ENCODE peak calls at places on chromosome X, in nine cellular contexts. One of them, this sample, is unnamed.

GRCh38 chrX:53288173-53288572 is 6.8 kb upstream of the IQSEC2 start:
- DNase-seq in T-helper 2 cell: peak
- DNase-seq in LHCN-M2: peak
- DNase-seq in NCI-H1092 treated with DMSO at 0.1 percent for 48 hours: peak
- DNase-seq in activated T-cell treated with anti-CD3 and anti-CD28 coated beads, Interleukin-2, amount 50 U/mL, for 24 hours: peak
- DNase-seq in posterior cingulate gyrus: peak
- DNase-seq in GM20000: no peak
- DNase-seq in T-cell: no peak
- DNase-seq in GM06990: no peak
- DNase-seq in this sample: no peak

GRCh38 chrX:81957318-81957717 is 755.4 kb downstream of the SH3BGRL start:
- DNase-seq in posterior cingulate gyrus: no peak
- DNase-seq in GM06990: no peak
- DNase-seq in NCI-H1092 treated with DMSO at 0.1 percent for 48 hours: no peak
- DNase-seq in T-cell: no peak
- DNase-seq in T-helper 2 cell: no peak
- DNase-seq in activated T-cell treated with anti-CD3 and anti-CD28 coated beads, Interleukin-2, amount 50 U/mL, for 24 hours: no peak
- DNase-seq in GM20000: no peak
- DNase-seq in LHCN-M2: peak
- DNase-seq in this sample: no peak

GRCh38 chrX:49710744-49711319 is 15.0 kb upstream of the PAGE1 start:
- DNase-seq in GM06990: no peak
- DNase-seq in GM20000: no peak
- DNase-seq in posterior cingulate gyrus: no peak
- DNase-seq in activated T-cell treated with anti-CD3 and anti-CD28 coated beads, Interleukin-2, amount 50 U/mL, for 24 hours: no peak
- DNase-seq in LHCN-M2: no peak
- DNase-seq in T-cell: no peak
- DNase-seq in T-helper 2 cell: no peak
- DNase-seq in NCI-H1092 treated with DMSO at 0.1 percent for 48 hours: no peak
- DNase-seq in this sample: no peak

GRCh38 chrX:12867746-12868145 is 874 bp downstream of the TLR7 start:
- DNase-seq in posterior cingulate gyrus: no peak
- DNase-seq in activated T-cell treated with anti-CD3 and anti-CD28 coated beads, Interleukin-2, amount 50 U/mL, for 24 hours: no peak
- DNase-seq in T-cell: no peak
- DNase-seq in GM06990: no peak
- DNase-seq in T-helper 2 cell: no peak
- DNase-seq in GM20000: no peak
- DNase-seq in LHCN-M2: no peak
- DNase-seq in NCI-H1092 treated with DMSO at 0.1 percent for 48 hours: no peak
- DNase-seq in this sample: no peak

GRCh38 chrX:17082831-17083230 is 136.4 kb downstream of the REPS2 start:
- DNase-seq in GM06990: no peak
- DNase-seq in posterior cingulate gyrus: no peak
- DNase-seq in GM20000: no peak
- DNase-seq in LHCN-M2: peak
- DNase-seq in activated T-cell treated with anti-CD3 and anti-CD28 coated beads, Interleukin-2, amount 50 U/mL, for 24 hours: no peak
- DNase-seq in T-cell: no peak
- DNase-seq in NCI-H1092 treated with DMSO at 0.1 percent for 48 hours: peak
- DNase-seq in T-helper 2 cell: peak
- DNase-seq in this sample: no peak

GRCh38 chrX:154436597-154437397 is at the start of gene GDI1:
- DNase-seq in activated T-cell treated with anti-CD3 and anti-CD28 coated beads, Interleukin-2, amount 50 U/mL, for 24 hours: peak
- DNase-seq in T-cell: no peak
- DNase-seq in NCI-H1092 treated with DMSO at 0.1 percent for 48 hours: peak
- DNase-seq in T-helper 2 cell: peak
- DNase-seq in posterior cingulate gyrus: peak
- DNase-seq in GM20000: peak
- DNase-seq in LHCN-M2: peak
- DNase-seq in GM06990: peak
- DNase-seq in this sample: no peak

GRCh38 chrX:134875679-134876078 is 115.1 kb upstream of the SMIM10 start:
- DNase-seq in GM06990: no peak
- DNase-seq in LHCN-M2: no peak
- DNase-seq in NCI-H1092 treated with DMSO at 0.1 percent for 48 hours: no peak
- DNase-seq in activated T-cell treated with anti-CD3 and anti-CD28 coated beads, Interleukin-2, amount 50 U/mL, for 24 hours: no peak
- DNase-seq in GM20000: no peak
- DNase-seq in T-cell: no peak
- DNase-seq in posterior cingulate gyrus: no peak
- DNase-seq in T-helper 2 cell: no peak
- DNase-seq in this sample: no peak

GRCh38 chrX:55033429-55033828 is 2.7 kb upstream of the ALAS2 start:
- DNase-seq in T-cell: no peak
- DNase-seq in NCI-H1092 treated with DMSO at 0.1 percent for 48 hours: no peak
- DNase-seq in activated T-cell treated with anti-CD3 and anti-CD28 coated beads, Interleukin-2, amount 50 U/mL, for 24 hours: no peak
- DNase-seq in GM06990: no peak
- DNase-seq in T-helper 2 cell: no peak
- DNase-seq in posterior cingulate gyrus: no peak
- DNase-seq in LHCN-M2: no peak
- DNase-seq in GM20000: no peak
- DNase-seq in this sample: no peak

GRCh38 chrX:7943600-7944245 is 16.5 kb upstream of the PNPLA4 start:
- DNase-seq in activated T-cell treated with anti-CD3 and anti-CD28 coated beads, Interleukin-2, amount 50 U/mL, for 24 hours: no peak
- DNase-seq in LHCN-M2: no peak
- DNase-seq in GM06990: no peak
- DNase-seq in T-cell: no peak
- DNase-seq in GM20000: no peak
- DNase-seq in posterior cingulate gyrus: no peak
- DNase-seq in NCI-H1092 treated with DMSO at 0.1 percent for 48 hours: peak
- DNase-seq in T-helper 2 cell: no peak
- DNase-seq in this sample: no peak

GRCh38 chrX:102658551-102658950 is 7.3 kb downstream of the GPRASP1 start:
- DNase-seq in GM06990: no peak
- DNase-seq in LHCN-M2: no peak
- DNase-seq in T-helper 2 cell: no peak
- DNase-seq in posterior cingulate gyrus: no peak
- DNase-seq in activated T-cell treated with anti-CD3 and anti-CD28 coated beads, Interleukin-2, amount 50 U/mL, for 24 hours: no peak
- DNase-seq in NCI-H1092 treated with DMSO at 0.1 percent for 48 hours: no peak
- DNase-seq in GM20000: no peak
- DNase-seq in T-cell: no peak
- DNase-seq in this sample: no peak

GRCh38 chrX:63744850-63745249 is 40.2 kb downstream of the ARHGEF9 start:
- DNase-seq in GM20000: no peak
- DNase-seq in activated T-cell treated with anti-CD3 and anti-CD28 coated beads, Interleukin-2, amount 50 U/mL, for 24 hours: no peak
- DNase-seq in NCI-H1092 treated with DMSO at 0.1 percent for 48 hours: no peak
- DNase-seq in T-helper 2 cell: no peak
- DNase-seq in GM06990: no peak
- DNase-seq in T-cell: no peak
- DNase-seq in LHCN-M2: no peak
- DNase-seq in posterior cingulate gyrus: no peak
- DNase-seq in this sample: no peak

GRCh38 chrX:130086414-130087207 is 23.7 kb downstream of the ELF4 start:
- DNase-seq in posterior cingulate gyrus: no peak
- DNase-seq in LHCN-M2: no peak
- DNase-seq in GM06990: peak
- DNase-seq in NCI-H1092 treated with DMSO at 0.1 percent for 48 hours: no peak
- DNase-seq in GM20000: peak
- DNase-seq in T-cell: peak
- DNase-seq in activated T-cell treated with anti-CD3 and anti-CD28 coated beads, Interleukin-2, amount 50 U/mL, for 24 hours: peak
- DNase-seq in T-helper 2 cell: peak
- DNase-seq in this sample: no peak

GRCh38 chrX:134603806-134604700 is 54.2 kb downstream of the PLAC1 start:
- DNase-seq in T-cell: no peak
- DNase-seq in GM06990: no peak
- DNase-seq in GM20000: no peak
- DNase-seq in posterior cingulate gyrus: no peak
- DNase-seq in NCI-H1092 treated with DMSO at 0.1 percent for 48 hours: no peak
- DNase-seq in T-helper 2 cell: no peak
- DNase-seq in LHCN-M2: peak
- DNase-seq in activated T-cell treated with anti-CD3 and anti-CD28 coated beads, Interleukin-2, amount 50 U/mL, for 24 hours: no peak
- DNase-seq in this sample: no peak

GRCh38 chrX:103197721-103198306 is 17.1 kb upstream of the BEX4 start:
- DNase-seq in posterior cingulate gyrus: no peak
- DNase-seq in GM20000: no peak
- DNase-seq in GM06990: no peak
- DNase-seq in T-cell: no peak
- DNase-seq in LHCN-M2: peak
- DNase-seq in T-helper 2 cell: no peak
- DNase-seq in activated T-cell treated with anti-CD3 and anti-CD28 coated beads, Interleukin-2, amount 50 U/mL, for 24 hours: no peak
- DNase-seq in NCI-H1092 treated with DMSO at 0.1 percent for 48 hours: no peak
- DNase-seq in this sample: no peak

GRCh38 chrX:100648601-100649417 is 4.8 kb downstream of the SRPX2 start:
- DNase-seq in posterior cingulate gyrus: no peak
- DNase-seq in T-cell: no peak
- DNase-seq in NCI-H1092 treated with DMSO at 0.1 percent for 48 hours: no peak
- DNase-seq in GM20000: no peak
- DNase-seq in activated T-cell treated with anti-CD3 and anti-CD28 coated beads, Interleukin-2, amount 50 U/mL, for 24 hours: no peak
- DNase-seq in T-helper 2 cell: no peak
- DNase-seq in LHCN-M2: peak
- DNase-seq in GM06990: no peak
- DNase-seq in this sample: no peak

GRCh38 chrX:13266641-13267420 is 53.0 kb downstream of the ATXN3L start:
- DNase-seq in GM06990: no peak
- DNase-seq in LHCN-M2: peak
- DNase-seq in T-cell: no peak
- DNase-seq in activated T-cell treated with anti-CD3 and anti-CD28 coated beads, Interleukin-2, amount 50 U/mL, for 24 hours: no peak
- DNase-seq in NCI-H1092 treated with DMSO at 0.1 percent for 48 hours: no peak
- DNase-seq in GM20000: no peak
- DNase-seq in T-helper 2 cell: no peak
- DNase-seq in posterior cingulate gyrus: no peak
- DNase-seq in this sample: no peak

GRCh38 chrX:47862680-47863079 is 26.0 kb downstream of the ZNF81 start:
- DNase-seq in NCI-H1092 treated with DMSO at 0.1 percent for 48 hours: no peak
- DNase-seq in LHCN-M2: no peak
- DNase-seq in activated T-cell treated with anti-CD3 and anti-CD28 coated beads, Interleukin-2, amount 50 U/mL, for 24 hours: no peak
- DNase-seq in GM06990: no peak
- DNase-seq in T-helper 2 cell: no peak
- DNase-seq in T-cell: no peak
- DNase-seq in posterior cingulate gyrus: no peak
- DNase-seq in GM20000: no peak
- DNase-seq in this sample: no peak

GRCh38 chrX:9522756-9523155 is 57.9 kb downstream of the TBL1X start:
- DNase-seq in T-helper 2 cell: no peak
- DNase-seq in GM06990: no peak
- DNase-seq in GM20000: no peak
- DNase-seq in posterior cingulate gyrus: no peak
- DNase-seq in activated T-cell treated with anti-CD3 and anti-CD28 coated beads, Interleukin-2, amount 50 U/mL, for 24 hours: no peak
- DNase-seq in T-cell: no peak
- DNase-seq in LHCN-M2: no peak
- DNase-seq in NCI-H1092 treated with DMSO at 0.1 percent for 48 hours: no peak
- DNase-seq in this sample: no peak

GRCh38 chrX:123807825-123808416 is 51.9 kb upstream of the XIAP start:
- DNase-seq in activated T-cell treated with anti-CD3 and anti-CD28 coated beads, Interleukin-2, amount 50 U/mL, for 24 hours: no peak
- DNase-seq in T-cell: no peak
- DNase-seq in GM20000: no peak
- DNase-seq in LHCN-M2: no peak
- DNase-seq in NCI-H1092 treated with DMSO at 0.1 percent for 48 hours: no peak
- DNase-seq in posterior cingulate gyrus: no peak
- DNase-seq in T-helper 2 cell: no peak
- DNase-seq in GM06990: no peak
- DNase-seq in this sample: no peak

GRCh38 chrX:41335590-41336331 is 1.8 kb downstream of the DDX3X start:
- DNase-seq in LHCN-M2: peak
- DNase-seq in T-helper 2 cell: peak
- DNase-seq in GM06990: no peak
- DNase-seq in T-cell: no peak
- DNase-seq in NCI-H1092 treated with DMSO at 0.1 percent for 48 hours: no peak
- DNase-seq in activated T-cell treated with anti-CD3 and anti-CD28 coated beads, Interleukin-2, amount 50 U/mL, for 24 hours: no peak
- DNase-seq in GM20000: no peak
- DNase-seq in posterior cingulate gyrus: no peak
- DNase-seq in this sample: no peak

GRCh38 chrX:140514554-140514953 is 9.7 kb upstream of the SOX3 start:
- DNase-seq in LHCN-M2: no peak
- DNase-seq in NCI-H1092 treated with DMSO at 0.1 percent for 48 hours: no peak
- DNase-seq in T-cell: no peak
- DNase-seq in T-helper 2 cell: no peak
- DNase-seq in activated T-cell treated with anti-CD3 and anti-CD28 coated beads, Interleukin-2, amount 50 U/mL, for 24 hours: no peak
- DNase-seq in GM20000: no peak
- DNase-seq in GM06990: no peak
- DNase-seq in posterior cingulate gyrus: no peak
- DNase-seq in this sample: no peak

GRCh38 chrX:122641136-122641535 is 542.9 kb upstream of the GRIA3 start:
- DNase-seq in GM06990: no peak
- DNase-seq in T-helper 2 cell: no peak
- DNase-seq in activated T-cell treated with anti-CD3 and anti-CD28 coated beads, Interleukin-2, amount 50 U/mL, for 24 hours: no peak
- DNase-seq in posterior cingulate gyrus: no peak
- DNase-seq in LHCN-M2: no peak
- DNase-seq in NCI-H1092 treated with DMSO at 0.1 percent for 48 hours: no peak
- DNase-seq in T-cell: no peak
- DNase-seq in GM20000: no peak
- DNase-seq in this sample: no peak

GRCh38 chrX:118780915-118781314 is 42.7 kb upstream of the ZCCHC12 start:
- DNase-seq in T-helper 2 cell: no peak
- DNase-seq in activated T-cell treated with anti-CD3 and anti-CD28 coated beads, Interleukin-2, amount 50 U/mL, for 24 hours: no peak
- DNase-seq in LHCN-M2: no peak
- DNase-seq in GM06990: no peak
- DNase-seq in posterior cingulate gyrus: no peak
- DNase-seq in GM20000: no peak
- DNase-seq in T-cell: no peak
- DNase-seq in NCI-H1092 treated with DMSO at 0.1 percent for 48 hours: no peak
- DNase-seq in this sample: no peak

GRCh38 chrX:100649550-100650356 is 5.8 kb downstream of the SRPX2 start:
- DNase-seq in GM06990: no peak
- DNase-seq in T-cell: no peak
- DNase-seq in GM20000: no peak
- DNase-seq in NCI-H1092 treated with DMSO at 0.1 percent for 48 hours: no peak
- DNase-seq in activated T-cell treated with anti-CD3 and anti-CD28 coated beads, Interleukin-2, amount 50 U/mL, for 24 hours: no peak
- DNase-seq in posterior cingulate gyrus: no peak
- DNase-seq in T-helper 2 cell: no peak
- DNase-seq in LHCN-M2: peak
- DNase-seq in this sample: no peak

GRCh38 chrX:130083107-130083490 is 27.2 kb downstream of the ELF4 start:
- DNase-seq in T-helper 2 cell: no peak
- DNase-seq in GM20000: no peak
- DNase-seq in activated T-cell treated with anti-CD3 and anti-CD28 coated beads, Interleukin-2, amount 50 U/mL, for 24 hours: no peak
- DNase-seq in posterior cingulate gyrus: no peak
- DNase-seq in T-cell: no peak
- DNase-seq in GM06990: no peak
- DNase-seq in NCI-H1092 treated with DMSO at 0.1 percent for 48 hours: no peak
- DNase-seq in LHCN-M2: no peak
- DNase-seq in this sample: no peak

GRCh38 chrX:154727418-154728323 is 23.2 kb downstream of the GAB3 start:
- DNase-seq in T-helper 2 cell: no peak
- DNase-seq in GM20000: no peak
- DNase-seq in GM06990: no peak
- DNase-seq in NCI-H1092 treated with DMSO at 0.1 percent for 48 hours: no peak
- DNase-seq in LHCN-M2: peak
- DNase-seq in T-cell: no peak
- DNase-seq in activated T-cell treated with anti-CD3 and anti-CD28 coated beads, Interleukin-2, amount 50 U/mL, for 24 hours: no peak
- DNase-seq in posterior cingulate gyrus: no peak
- DNase-seq in this sample: no peak

GRCh38 chrX:2351321-2351720 is 149.5 kb downstream of the DHRSX start:
- DNase-seq in GM20000: no peak
- DNase-seq in posterior cingulate gyrus: no peak
- DNase-seq in T-cell: no peak
- DNase-seq in T-helper 2 cell: no peak
- DNase-seq in LHCN-M2: peak
- DNase-seq in GM06990: no peak
- DNase-seq in NCI-H1092 treated with DMSO at 0.1 percent for 48 hours: no peak
- DNase-seq in activated T-cell treated with anti-CD3 and anti-CD28 coated beads, Interleukin-2, amount 50 U/mL, for 24 hours: no peak
- DNase-seq in this sample: no peak

This sample was measured in chondrocyte.